ENCODE peak calls at places on chromosomes 16 and 17, in eight cellular contexts. Z is CD8-positive, alpha-beta T cell; N is fibroblast of the aortic adventitia; Y is suprapubic skin; V is IMR-90; A is osteoblast; S is spleen; D is heart right ventricle. X is an unnamed sample.

GRCh38 chr16:50151322-50151721 is 1.8 kb upstream of the TENT4B start:
- DNase-seq in Z (no peak), N (no peak), Y (no peak), V (no peak), A (no peak), S (no peak), D (no peak), X (no peak)

GRCh38 chr16:73298562-73298961 is 250.6 kb upstream of the ZFHX3 start:
- DNase-seq in Z (no peak), N (peak), Y (no peak), V (peak), A (peak), S (no peak), D (no peak), X (peak)

GRCh38 chr16:79159650-79160049 is 440.9 kb downstream of the MAF start:
- DNase-seq in Z (no peak), N (no peak), Y (no peak), V (no peak), A (no peak), S (no peak), D (no peak), X (no peak)

GRCh38 chr17:37446027-37446426 is 39.3 kb downstream of the TADA2A start:
- DNase-seq in Z (no peak), N (no peak), Y (no peak), V (no peak), A (no peak), S (no peak), D (no peak), X (no peak)

GRCh38 chr17:80807882-80808281 is 183.8 kb upstream of the CHMP6 start:
- DNase-seq in Z (no peak), N (no peak), Y (peak), V (no peak), A (no peak), S (no peak), D (no peak), X (no peak)

GRCh38 chr16:81140930-81141780 is 45.0 kb upstream of the GCSH start:
- DNase-seq in Z (no peak), N (no peak), Y (no peak), V (no peak), A (no peak), S (no peak), D (no peak), X (no peak)

GRCh38 chr16:76035689-76036088 is 241.5 kb upstream of the CNTNAP4 start:
- DNase-seq in Z (no peak), N (no peak), Y (no peak), V (no peak), A (no peak), S (no peak), D (no peak), X (no peak)

GRCh38 chr16:5578980-5579379 is 481.4 kb upstream of the EEF2KMT start:
- DNase-seq in Z (no peak), N (no peak), Y (no peak), V (no peak), A (no peak), S (no peak), D (no peak), X (no peak)

GRCh38 chr17:75126954-75127353 is 4.6 kb downstream of the NT5C start:
- DNase-seq in Z (no peak), N (no peak), Y (no peak), V (no peak), A (no peak), S (no peak), D (no peak), X (no peak)

GRCh38 chr17:83196088-83196765 is 116.8 kb downstream of the METRNL start:
- DNase-seq in Z (no peak), N (peak), Y (peak), V (peak), A (peak), S (peak), D (no peak), X (peak)

GRCh38 chr17:80656590-80656989 is 112.0 kb downstream of the RPTOR start:
- DNase-seq in Z (no peak), N (no peak), Y (no peak), V (no peak), A (no peak), S (no peak), D (no peak), X (no peak)

GRCh38 chr17:17732892-17733670 is 51.8 kb downstream of the RAI1 start:
- DNase-seq in Z (no peak), N (peak), Y (no peak), V (peak), A (peak), S (no peak), D (no peak), X (peak)

GRCh38 chr17:36851230-36851629 is 86.0 kb upstream of the LHX1 start:
- DNase-seq in Z (no peak), N (no peak), Y (no peak), V (peak), A (no peak), S (no peak), D (no peak), X (peak)

GRCh38 chr16:75244225-75244792 is 7.1 kb downstream of the BCAR1 start:
- DNase-seq in Z (no peak), N (peak), Y (no peak), V (peak), A (peak), S (no peak), D (peak), X (peak)

GRCh38 chr17:8941520-8941919 is 24.0 kb downstream of the PIK3R5 start:
- DNase-seq in Z (peak), N (no peak), Y (no peak), V (no peak), A (no peak), S (peak), D (no peak), X (no peak)

GRCh38 chr16:25799816-25800215 is 108.1 kb downstream of the HS3ST4 start:
- DNase-seq in Z (no peak), N (no peak), Y (no peak), V (no peak), A (no peak), S (no peak), D (no peak), X (no peak)

GRCh38 chr16:69820926-69821541 is 58.9 kb downstream of the WWP2 start:
- DNase-seq in Z (no peak), N (peak), Y (no peak), V (peak), A (peak), S (no peak), D (no peak), X (peak)

GRCh38 chr16:55809386-55809785 is 23.5 kb downstream of the CES1 start:
- DNase-seq in Z (no peak), N (no peak), Y (peak), V (no peak), A (no peak), S (no peak), D (no peak), X (no peak)

GRCh38 chr16:278863-279366 is 1.5 kb upstream of the ARHGDIG start:
- DNase-seq in Z (no peak), N (peak), Y (no peak), V (peak), A (peak), S (no peak), D (peak), X (no peak)

GRCh38 chr16:75086281-75086680 is 30.3 kb downstream of the LDHD start:
- DNase-seq in Z (no peak), N (peak), Y (no peak), V (no peak), A (no peak), S (no peak), D (no peak), X (peak)

GRCh38 chr17:21098934-21099687 is 27.7 kb upstream of the DHRS7B start:
- DNase-seq in Z (peak), N (peak), Y (no peak), V (peak), A (peak), S (peak), D (peak), X (peak)

GRCh38 chr17:7632492-7632894 is 2.6 kb downstream of the SHBG start:
- DNase-seq in Z (no peak), N (peak), Y (no peak), V (peak), A (peak), S (no peak), D (peak), X (peak)

GRCh38 chr16:15906439-15906838 is 18.0 kb upstream of the CEP20 start:
- DNase-seq in Z (no peak), N (no peak), Y (no peak), V (no peak), A (no peak), S (no peak), D (no peak), X (no peak)

GRCh38 chr17:44318077-44318892 is 6.3 kb downstream of the SLC25A39 start:
- DNase-seq in Z (no peak), N (no peak), Y (no peak), V (no peak), A (peak), S (no peak), D (no peak), X (no peak)

GRCh38 chr17:38926290-38927070 is 1.1 kb downstream of the LASP1NB start:
- DNase-seq in Z (no peak), N (peak), Y (no peak), V (no peak), A (no peak), S (peak), D (no peak), X (peak)

GRCh38 chr16:87145181-87146176 is 171.7 kb downstream of the C16orf95 start:
- DNase-seq in Z (no peak), N (peak), Y (no peak), V (peak), A (peak), S (no peak), D (no peak), X (peak)

GRCh38 chr16:22007509-22008214 is at the start of gene MOSMO:
- DNase-seq in Z (peak), N (peak), Y (peak), V (peak), A (peak), S (peak), D (peak), X (peak)

GRCh38 chr17:17812211-17813054 is 24.4 kb downstream of the SREBF1 start:
- DNase-seq in Z (peak), N (peak), Y (no peak), V (peak), A (peak), S (peak), D (peak), X (peak)

GRCh38 chr17:39197380-39198185 is at the start of gene CACNB1:
- DNase-seq in Z (no peak), N (peak), Y (peak), V (peak), A (peak), S (peak), D (peak), X (peak)

GRCh38 chr17:75666959-75667790 is at the start of the genes RECQL5 and SAP30BP:
- DNase-seq in Z (peak), N (peak), Y (peak), V (peak), A (peak), S (peak), D (peak), X (peak)

GRCh38 chr17:14211778-14212177 is 24.9 kb downstream of the CDRT15 start:
- DNase-seq in Z (no peak), N (no peak), Y (no peak), V (no peak), A (peak), S (peak), D (no peak), X (no peak)

GRCh38 chr16:1991135-1991551 is 1.4 kb downstream of the SYNGR3 start:
- DNase-seq in Z (no peak), N (no peak), Y (no peak), V (no peak), A (no peak), S (peak), D (no peak), X (no peak)

GRCh38 chr17:64775701-64776570 is 113.8 kb upstream of the SMURF2 start:
- DNase-seq in Z (no peak), N (no peak), Y (peak), V (no peak), A (peak), S (no peak), D (no peak), X (no peak)

GRCh38 chr17:75110307-75110937 is 653 bp downstream of the ARMC7 start:
- DNase-seq in Z (no peak), N (no peak), Y (no peak), V (no peak), A (peak), S (peak), D (no peak), X (peak)

GRCh38 chr17:55056530-55056929 is 88.0 kb downstream of the STXBP4 start:
- DNase-seq in Z (no peak), N (peak), Y (no peak), V (no peak), A (no peak), S (no peak), D (no peak), X (no peak)

GRCh38 chr16:52545157-52545543 is 1.8 kb downstream of the TOX3 start:
- DNase-seq in Z (no peak), N (no peak), Y (no peak), V (no peak), A (no peak), S (no peak), D (no peak), X (no peak)

GRCh38 chr17:63675231-63675606 is 24.7 kb downstream of the LIMD2 start:
- DNase-seq in Z (no peak), N (peak), Y (no peak), V (no peak), A (peak), S (no peak), D (peak), X (no peak)

GRCh38 chr17:83182620-83183063 is 103.2 kb downstream of the METRNL start:
- DNase-seq in Z (no peak), N (no peak), Y (no peak), V (no peak), A (peak), S (no peak), D (no peak), X (no peak)

GRCh38 chr16:27235055-27235937 is 32.0 kb downstream of the KDM8 start:
- DNase-seq in Z (peak), N (peak), Y (peak), V (peak), A (peak), S (peak), D (peak), X (peak)

GRCh38 chr16:27237229-27238015 is 31.1 kb downstream of the NSMCE1 start:
- DNase-seq in Z (no peak), N (no peak), Y (no peak), V (no peak), A (peak), S (peak), D (no peak), X (peak)

GRCh38 chr16:27238016-27238587 is 30.5 kb downstream of the NSMCE1 start:
- DNase-seq in Z (no peak), N (no peak), Y (peak), V (no peak), A (peak), S (peak), D (peak), X (no peak)

GRCh38 chr16:27235938-27236245 is 32.6 kb downstream of the KDM8 start:
- DNase-seq in Z (no peak), N (no peak), Y (no peak), V (no peak), A (no peak), S (peak), D (no peak), X (no peak)

GRCh38 chr16:27236635-27237228 is 31.8 kb downstream of the NSMCE1 start:
- DNase-seq in Z (no peak), N (no peak), Y (no peak), V (no peak), A (no peak), S (peak), D (no peak), X (no peak)
- H3K4me3 ChIP-seq in Z (no peak), N (no peak), Y (no peak), V (no peak), A (no peak), S (no peak), D (no peak), X (no peak)

GRCh38 chr16:68704232-68704867 is 32.7 kb upstream of the CDH1 start:
- DNase-seq in Z (peak), N (peak), Y (no peak), V (peak), A (peak), S (peak), D (peak), X (peak)

GRCh38 chr16:68711421-68712139 is 25.5 kb upstream of the CDH1 start:
- DNase-seq in Z (no peak), N (no peak), Y (no peak), V (no peak), A (peak), S (no peak), D (no peak), X (no peak)

GRCh38 chr16:68713430-68713829 is 23.7 kb upstream of the CDH1 start:
- DNase-seq in Z (no peak), N (no peak), Y (no peak), V (no peak), A (no peak), S (no peak), D (no peak), X (no peak)

DNA sequence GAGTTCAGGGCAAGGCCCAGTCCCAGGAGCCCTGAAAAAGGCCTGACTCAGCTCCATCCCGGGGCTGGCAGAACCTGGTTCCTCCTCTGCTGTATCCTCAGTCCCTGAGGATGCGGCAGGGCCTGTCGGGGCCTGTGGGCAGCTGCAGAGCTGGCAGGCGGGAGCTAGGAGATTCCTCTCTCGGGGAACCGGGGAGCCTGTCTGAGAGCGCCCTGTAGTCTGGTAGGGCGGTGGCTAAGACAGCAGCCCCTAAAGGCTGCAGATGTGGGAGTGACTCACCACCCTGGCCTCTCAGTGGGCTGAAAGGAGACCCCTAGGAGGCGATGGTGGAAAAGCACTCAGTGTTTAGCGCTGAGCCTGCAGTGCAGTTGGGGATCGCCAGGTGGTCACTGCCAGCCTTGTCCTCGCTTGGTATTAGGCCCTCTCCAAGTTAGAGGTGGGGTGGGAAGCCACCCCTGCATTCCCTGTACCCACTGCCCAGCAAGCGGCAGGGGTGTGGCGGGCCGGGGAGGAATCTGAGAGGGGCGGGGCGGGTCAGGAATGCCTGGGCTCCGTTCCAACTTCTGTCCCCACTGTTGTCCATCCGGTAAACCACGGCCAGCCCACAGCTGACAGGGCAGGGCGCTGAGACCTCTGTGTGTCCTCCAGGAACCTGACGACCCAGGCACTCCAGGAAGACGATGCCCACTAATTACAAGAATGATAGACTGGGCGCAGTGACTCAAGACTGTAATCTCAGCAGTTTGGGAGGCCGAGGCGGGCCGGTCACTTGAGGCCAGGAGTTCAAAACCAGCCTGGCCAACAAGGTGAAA is 29.5 kb upstream of the CDH1 start:
- DNase-seq in Z (no peak), N (no peak), Y (no peak), V (no peak), A (peak), S (no peak), D (no peak), X (peak)
- TF ChIP-seq CTCF in Z (no peak), N (peak), Y (no peak), V (no peak), A (peak), S (no peak), D (no peak), X (peak)

GRCh38 chr17:11997147-11997971 is at the start of gene ZNF18:
- DNase-seq in Z (peak), N (peak), Y (peak), V (peak), A (peak), S (peak), D (peak), X (peak)
- H3K4me3 ChIP-seq in Z (peak), N (peak), Y (peak), V (peak), A (peak), S (peak), D (peak), X (peak)

DNA sequence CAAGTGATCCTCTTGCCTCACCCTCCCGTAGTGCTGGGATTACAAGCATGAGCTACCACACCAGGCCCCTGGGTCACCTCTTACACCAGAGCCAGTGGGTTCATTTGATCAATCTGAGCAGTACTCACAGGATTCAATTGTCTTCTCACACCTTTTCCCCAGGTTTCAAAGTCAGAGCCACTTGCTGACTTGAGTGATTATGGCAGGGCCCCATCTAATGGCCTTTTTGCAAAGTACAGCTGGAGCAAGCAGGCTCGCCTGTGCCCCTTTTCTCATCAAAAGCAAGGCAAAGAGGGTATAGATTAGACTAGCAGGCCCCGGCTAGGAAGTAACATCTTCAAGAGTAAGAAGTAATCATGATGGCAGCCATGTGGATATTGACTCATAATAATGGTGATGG is 114.8 kb upstream of the NOL11 start:
- DNase-seq in Z (peak), N (peak), Y (peak), V (peak), A (peak), S (peak), D (no peak), X (peak)
- TF ChIP-seq CTCF in Z (peak), N (peak), Y (no peak), V (peak), A (peak), S (no peak), D (peak), X (peak)

X was measured in AG10803.